ENCODE peak calls at places on chromosomes 4 and X, in six cellular contexts. One of them, this sample, is unnamed.

GRCh38 chr4:41448935-41449334 is 89.0 kb upstream of the LIMCH1 start:
- DNase-seq in C1 segment of cervical spinal cord: no peak
- DNase-seq in activated CD8-positive, alpha-beta T cell treated with anti-CD3 and anti-CD28 coated beads, Interleukin-2, amount 10 ng/mL, durations not matched to agents 7 days and 5 days: no peak
- DNase-seq in HepG2: peak
- DNase-seq in progenitor cell of endocrine pancreas: no peak
- DNase-seq in mammary epithelial cell: no peak
- DNase-seq in this sample: no peak

GRCh38 chrX:69398881-69399280 is 105.2 kb upstream of the NALF2 start:
- DNase-seq in C1 segment of cervical spinal cord: no peak
- DNase-seq in activated CD8-positive, alpha-beta T cell treated with anti-CD3 and anti-CD28 coated beads, Interleukin-2, amount 10 ng/mL, durations not matched to agents 7 days and 5 days: no peak
- DNase-seq in HepG2: no peak
- DNase-seq in progenitor cell of endocrine pancreas: no peak
- DNase-seq in mammary epithelial cell: no peak
- DNase-seq in this sample: no peak

GRCh38 chrX:20665441-20665840 is 398.7 kb upstream of the RPS6KA3 start:
- DNase-seq in C1 segment of cervical spinal cord: no peak
- DNase-seq in activated CD8-positive, alpha-beta T cell treated with anti-CD3 and anti-CD28 coated beads, Interleukin-2, amount 10 ng/mL, durations not matched to agents 7 days and 5 days: no peak
- DNase-seq in HepG2: no peak
- DNase-seq in progenitor cell of endocrine pancreas: no peak
- DNase-seq in mammary epithelial cell: no peak
- DNase-seq in this sample: no peak

GRCh38 chr4:153260553-153261306 is 56.5 kb downstream of the TRIM2 start:
- DNase-seq in C1 segment of cervical spinal cord: no peak
- DNase-seq in activated CD8-positive, alpha-beta T cell treated with anti-CD3 and anti-CD28 coated beads, Interleukin-2, amount 10 ng/mL, durations not matched to agents 7 days and 5 days: peak
- DNase-seq in HepG2: no peak
- DNase-seq in progenitor cell of endocrine pancreas: no peak
- DNase-seq in mammary epithelial cell: no peak
- DNase-seq in this sample: no peak

GRCh38 chr4:133559987-133560386 is 410.9 kb downstream of the PCDH10 start:
- DNase-seq in C1 segment of cervical spinal cord: no peak
- DNase-seq in activated CD8-positive, alpha-beta T cell treated with anti-CD3 and anti-CD28 coated beads, Interleukin-2, amount 10 ng/mL, durations not matched to agents 7 days and 5 days: no peak
- DNase-seq in HepG2: no peak
- DNase-seq in progenitor cell of endocrine pancreas: no peak
- DNase-seq in mammary epithelial cell: no peak
- DNase-seq in this sample: no peak

GRCh38 chr4:106063009-106063408 is 167.7 kb downstream of the NPNT start:
- DNase-seq in C1 segment of cervical spinal cord: no peak
- DNase-seq in activated CD8-positive, alpha-beta T cell treated with anti-CD3 and anti-CD28 coated beads, Interleukin-2, amount 10 ng/mL, durations not matched to agents 7 days and 5 days: no peak
- DNase-seq in HepG2: no peak
- DNase-seq in progenitor cell of endocrine pancreas: no peak
- DNase-seq in mammary epithelial cell: peak
- DNase-seq in this sample: no peak

GRCh38 chr4:57064811-57065711 is 45.1 kb downstream of the IGFBP7 start:
- DNase-seq in C1 segment of cervical spinal cord: no peak
- DNase-seq in activated CD8-positive, alpha-beta T cell treated with anti-CD3 and anti-CD28 coated beads, Interleukin-2, amount 10 ng/mL, durations not matched to agents 7 days and 5 days: no peak
- DNase-seq in HepG2: no peak
- DNase-seq in progenitor cell of endocrine pancreas: no peak
- DNase-seq in mammary epithelial cell: no peak
- DNase-seq in this sample: no peak

GRCh38 chr4:189117426-189117825 is 823.2 kb upstream of the FRG1 start:
- DNase-seq in C1 segment of cervical spinal cord: no peak
- DNase-seq in activated CD8-positive, alpha-beta T cell treated with anti-CD3 and anti-CD28 coated beads, Interleukin-2, amount 10 ng/mL, durations not matched to agents 7 days and 5 days: no peak
- DNase-seq in HepG2: no peak
- DNase-seq in progenitor cell of endocrine pancreas: no peak
- DNase-seq in mammary epithelial cell: no peak
- DNase-seq in this sample: no peak

GRCh38 chr4:26753642-26754041 is 107.0 kb upstream of the STIM2 start:
- DNase-seq in C1 segment of cervical spinal cord: no peak
- DNase-seq in activated CD8-positive, alpha-beta T cell treated with anti-CD3 and anti-CD28 coated beads, Interleukin-2, amount 10 ng/mL, durations not matched to agents 7 days and 5 days: no peak
- DNase-seq in HepG2: no peak
- DNase-seq in progenitor cell of endocrine pancreas: no peak
- DNase-seq in mammary epithelial cell: no peak
- DNase-seq in this sample: no peak

GRCh38 chr4:183808102-183808466 is 97.0 kb upstream of the STOX2 start:
- DNase-seq in C1 segment of cervical spinal cord: no peak
- DNase-seq in activated CD8-positive, alpha-beta T cell treated with anti-CD3 and anti-CD28 coated beads, Interleukin-2, amount 10 ng/mL, durations not matched to agents 7 days and 5 days: no peak
- DNase-seq in HepG2: no peak
- DNase-seq in progenitor cell of endocrine pancreas: no peak
- DNase-seq in mammary epithelial cell: no peak
- DNase-seq in this sample: peak

GRCh38 chr4:140233811-140234696 is 80.1 kb upstream of the MAML3 start:
- DNase-seq in C1 segment of cervical spinal cord: no peak
- DNase-seq in activated CD8-positive, alpha-beta T cell treated with anti-CD3 and anti-CD28 coated beads, Interleukin-2, amount 10 ng/mL, durations not matched to agents 7 days and 5 days: no peak
- DNase-seq in HepG2: no peak
- DNase-seq in progenitor cell of endocrine pancreas: no peak
- DNase-seq in mammary epithelial cell: no peak
- DNase-seq in this sample: no peak

GRCh38 chrX:113058634-113059033 is 218.0 kb upstream of the AMOT start:
- DNase-seq in C1 segment of cervical spinal cord: no peak
- DNase-seq in activated CD8-positive, alpha-beta T cell treated with anti-CD3 and anti-CD28 coated beads, Interleukin-2, amount 10 ng/mL, durations not matched to agents 7 days and 5 days: no peak
- DNase-seq in HepG2: no peak
- DNase-seq in progenitor cell of endocrine pancreas: no peak
- DNase-seq in mammary epithelial cell: no peak
- DNase-seq in this sample: no peak

GRCh38 chr4:88054909-88055308 is 47.5 kb downstream of the PKD2 start:
- DNase-seq in C1 segment of cervical spinal cord: no peak
- DNase-seq in activated CD8-positive, alpha-beta T cell treated with anti-CD3 and anti-CD28 coated beads, Interleukin-2, amount 10 ng/mL, durations not matched to agents 7 days and 5 days: no peak
- DNase-seq in HepG2: peak
- DNase-seq in progenitor cell of endocrine pancreas: no peak
- DNase-seq in mammary epithelial cell: peak
- DNase-seq in this sample: peak

GRCh38 chr4:102474736-102475504 is 26.2 kb upstream of the NFKB1 start:
- DNase-seq in C1 segment of cervical spinal cord: no peak
- DNase-seq in activated CD8-positive, alpha-beta T cell treated with anti-CD3 and anti-CD28 coated beads, Interleukin-2, amount 10 ng/mL, durations not matched to agents 7 days and 5 days: no peak
- DNase-seq in HepG2: no peak
- DNase-seq in progenitor cell of endocrine pancreas: no peak
- DNase-seq in mammary epithelial cell: no peak
- DNase-seq in this sample: no peak

GRCh38 chr4:121705521-121705920 is 8.7 kb upstream of the ANXA5 start:
- DNase-seq in C1 segment of cervical spinal cord: no peak
- DNase-seq in activated CD8-positive, alpha-beta T cell treated with anti-CD3 and anti-CD28 coated beads, Interleukin-2, amount 10 ng/mL, durations not matched to agents 7 days and 5 days: no peak
- DNase-seq in HepG2: no peak
- DNase-seq in progenitor cell of endocrine pancreas: no peak
- DNase-seq in mammary epithelial cell: no peak
- DNase-seq in this sample: no peak

GRCh38 chrX:41293269-41293668 is 40.7 kb upstream of the DDX3X start:
- DNase-seq in C1 segment of cervical spinal cord: no peak
- DNase-seq in activated CD8-positive, alpha-beta T cell treated with anti-CD3 and anti-CD28 coated beads, Interleukin-2, amount 10 ng/mL, durations not matched to agents 7 days and 5 days: peak
- DNase-seq in HepG2: peak
- DNase-seq in progenitor cell of endocrine pancreas: no peak
- DNase-seq in mammary epithelial cell: no peak
- DNase-seq in this sample: no peak

GRCh38 chrX:133364201-133364600 is 51.1 kb downstream of the GPC4 start:
- DNase-seq in C1 segment of cervical spinal cord: no peak
- DNase-seq in activated CD8-positive, alpha-beta T cell treated with anti-CD3 and anti-CD28 coated beads, Interleukin-2, amount 10 ng/mL, durations not matched to agents 7 days and 5 days: no peak
- DNase-seq in HepG2: no peak
- DNase-seq in progenitor cell of endocrine pancreas: no peak
- DNase-seq in mammary epithelial cell: no peak
- DNase-seq in this sample: no peak

GRCh38 chr4:174437324-174437723 is 85.0 kb downstream of the HPGD start:
- DNase-seq in C1 segment of cervical spinal cord: no peak
- DNase-seq in activated CD8-positive, alpha-beta T cell treated with anti-CD3 and anti-CD28 coated beads, Interleukin-2, amount 10 ng/mL, durations not matched to agents 7 days and 5 days: no peak
- DNase-seq in HepG2: no peak
- DNase-seq in progenitor cell of endocrine pancreas: no peak
- DNase-seq in mammary epithelial cell: peak
- DNase-seq in this sample: no peak

GRCh38 chr4:121822796-121823504 is 733 bp downstream of the CCNA2 start:
- DNase-seq in C1 segment of cervical spinal cord: no peak
- DNase-seq in activated CD8-positive, alpha-beta T cell treated with anti-CD3 and anti-CD28 coated beads, Interleukin-2, amount 10 ng/mL, durations not matched to agents 7 days and 5 days: peak
- DNase-seq in HepG2: peak
- DNase-seq in progenitor cell of endocrine pancreas: no peak
- DNase-seq in mammary epithelial cell: peak
- DNase-seq in this sample: peak

GRCh38 chr4:118850813-118851173 is 14.9 kb upstream of the SEC24D start:
- DNase-seq in C1 segment of cervical spinal cord: no peak
- DNase-seq in activated CD8-positive, alpha-beta T cell treated with anti-CD3 and anti-CD28 coated beads, Interleukin-2, amount 10 ng/mL, durations not matched to agents 7 days and 5 days: no peak
- DNase-seq in HepG2: no peak
- DNase-seq in progenitor cell of endocrine pancreas: no peak
- DNase-seq in mammary epithelial cell: no peak
- DNase-seq in this sample: no peak

GRCh38 chr4:150078996-150079581 is 844 bp downstream of the DCLK2 start:
- DNase-seq in C1 segment of cervical spinal cord: no peak
- DNase-seq in activated CD8-positive, alpha-beta T cell treated with anti-CD3 and anti-CD28 coated beads, Interleukin-2, amount 10 ng/mL, durations not matched to agents 7 days and 5 days: peak
- DNase-seq in HepG2: no peak
- DNase-seq in progenitor cell of endocrine pancreas: peak
- DNase-seq in mammary epithelial cell: peak
- DNase-seq in this sample: peak

GRCh38 chrX:460116-460515 is 73.4 kb upstream of the PPP2R3B start:
- DNase-seq in C1 segment of cervical spinal cord: no peak
- DNase-seq in activated CD8-positive, alpha-beta T cell treated with anti-CD3 and anti-CD28 coated beads, Interleukin-2, amount 10 ng/mL, durations not matched to agents 7 days and 5 days: no peak
- DNase-seq in HepG2: no peak
- DNase-seq in progenitor cell of endocrine pancreas: no peak
- DNase-seq in mammary epithelial cell: no peak
- DNase-seq in this sample: no peak

GRCh38 chr4:95534032-95534431 is 14.7 kb downstream of the UNC5C start:
- DNase-seq in C1 segment of cervical spinal cord: no peak
- DNase-seq in activated CD8-positive, alpha-beta T cell treated with anti-CD3 and anti-CD28 coated beads, Interleukin-2, amount 10 ng/mL, durations not matched to agents 7 days and 5 days: no peak
- DNase-seq in HepG2: no peak
- DNase-seq in progenitor cell of endocrine pancreas: no peak
- DNase-seq in mammary epithelial cell: no peak
- DNase-seq in this sample: no peak

GRCh38 chr4:11914406-11914805 is 485.7 kb upstream of the HS3ST1 start:
- DNase-seq in C1 segment of cervical spinal cord: no peak
- DNase-seq in activated CD8-positive, alpha-beta T cell treated with anti-CD3 and anti-CD28 coated beads, Interleukin-2, amount 10 ng/mL, durations not matched to agents 7 days and 5 days: no peak
- DNase-seq in HepG2: no peak
- DNase-seq in progenitor cell of endocrine pancreas: no peak
- DNase-seq in mammary epithelial cell: peak
- DNase-seq in this sample: peak

GRCh38 chrX:150543230-150544155 is 24.9 kb upstream of the MTM1 start:
- DNase-seq in C1 segment of cervical spinal cord: no peak
- DNase-seq in activated CD8-positive, alpha-beta T cell treated with anti-CD3 and anti-CD28 coated beads, Interleukin-2, amount 10 ng/mL, durations not matched to agents 7 days and 5 days: no peak
- DNase-seq in HepG2: no peak
- DNase-seq in progenitor cell of endocrine pancreas: no peak
- DNase-seq in mammary epithelial cell: no peak
- DNase-seq in this sample: no peak

GRCh38 chr4:157115613-157116340 is 39.8 kb downstream of the GLRB start:
- DNase-seq in C1 segment of cervical spinal cord: no peak
- DNase-seq in activated CD8-positive, alpha-beta T cell treated with anti-CD3 and anti-CD28 coated beads, Interleukin-2, amount 10 ng/mL, durations not matched to agents 7 days and 5 days: no peak
- DNase-seq in HepG2: no peak
- DNase-seq in progenitor cell of endocrine pancreas: no peak
- DNase-seq in mammary epithelial cell: peak
- DNase-seq in this sample: no peak

GRCh38 chr4:36651253-36651652 is 369.8 kb downstream of the DTHD1 start:
- DNase-seq in C1 segment of cervical spinal cord: no peak
- DNase-seq in activated CD8-positive, alpha-beta T cell treated with anti-CD3 and anti-CD28 coated beads, Interleukin-2, amount 10 ng/mL, durations not matched to agents 7 days and 5 days: no peak
- DNase-seq in HepG2: no peak
- DNase-seq in progenitor cell of endocrine pancreas: no peak
- DNase-seq in mammary epithelial cell: peak
- DNase-seq in this sample: no peak

GRCh38 chr4:128166982-128167381 is 105.9 kb downstream of the LARP1B start:
- DNase-seq in C1 segment of cervical spinal cord: no peak
- DNase-seq in activated CD8-positive, alpha-beta T cell treated with anti-CD3 and anti-CD28 coated beads, Interleukin-2, amount 10 ng/mL, durations not matched to agents 7 days and 5 days: no peak
- DNase-seq in HepG2: no peak
- DNase-seq in progenitor cell of endocrine pancreas: no peak
- DNase-seq in mammary epithelial cell: no peak
- DNase-seq in this sample: no peak

GRCh38 chrX:31435592-31435991 is 363.8 kb upstream of the FTHL17 start:
- DNase-seq in C1 segment of cervical spinal cord: no peak
- DNase-seq in activated CD8-positive, alpha-beta T cell treated with anti-CD3 and anti-CD28 coated beads, Interleukin-2, amount 10 ng/mL, durations not matched to agents 7 days and 5 days: no peak
- DNase-seq in HepG2: no peak
- DNase-seq in progenitor cell of endocrine pancreas: peak
- DNase-seq in mammary epithelial cell: no peak
- DNase-seq in this sample: peak

GRCh38 chrX:46465203-46465602 is 80.0 kb downstream of the ZNF674 start:
- DNase-seq in C1 segment of cervical spinal cord: no peak
- DNase-seq in activated CD8-positive, alpha-beta T cell treated with anti-CD3 and anti-CD28 coated beads, Interleukin-2, amount 10 ng/mL, durations not matched to agents 7 days and 5 days: no peak
- DNase-seq in HepG2: no peak
- DNase-seq in progenitor cell of endocrine pancreas: no peak
- DNase-seq in mammary epithelial cell: peak
- DNase-seq in this sample: no peak

GRCh38 chr4:170004656-170005250 is 21.4 kb downstream of the MFAP3L start:
- DNase-seq in C1 segment of cervical spinal cord: no peak
- DNase-seq in activated CD8-positive, alpha-beta T cell treated with anti-CD3 and anti-CD28 coated beads, Interleukin-2, amount 10 ng/mL, durations not matched to agents 7 days and 5 days: no peak
- DNase-seq in HepG2: no peak
- DNase-seq in progenitor cell of endocrine pancreas: no peak
- DNase-seq in mammary epithelial cell: peak
- DNase-seq in this sample: no peak

GRCh38 chr4:52869196-52869595 is 7.1 kb downstream of the RASL11B start:
- DNase-seq in C1 segment of cervical spinal cord: peak
- DNase-seq in activated CD8-positive, alpha-beta T cell treated with anti-CD3 and anti-CD28 coated beads, Interleukin-2, amount 10 ng/mL, durations not matched to agents 7 days and 5 days: no peak
- DNase-seq in HepG2: no peak
- DNase-seq in progenitor cell of endocrine pancreas: no peak
- DNase-seq in mammary epithelial cell: no peak
- DNase-seq in this sample: no peak

This sample was measured in iPS-NIHi11.